ENCODE peak calls at places on chromosomes 2 and 18, in seven cellular contexts. One of them, this sample, is unnamed.
A peak's percentile ranks its signal among the peaks of the same experiment; 100 is the strongest.

GRCh38 chr2:61887684-61888303 is 662 bp downstream of the CCT4 start:
- DNase-seq in trophoblast cell: peak; percentile 55
- DNase-seq in H1: no peak
- DNase-seq in H9: no peak
- DNase-seq in mesenchymal stem cell: peak; percentile 57
- DNase-seq in IMR-90: peak; percentile 36
- DNase-seq in neuronal stem cell: peak; percentile 8
- DNase-seq in this sample: peak; percentile 36

GRCh38 chr2:61244694-61245093 is 82.7 kb downstream of the C2orf74 start:
- DNase-seq in neuronal stem cell: no peak
- DNase-seq in IMR-90: no peak
- DNase-seq in mesenchymal stem cell: no peak
- DNase-seq in H9: no peak
- DNase-seq in H1: no peak
- DNase-seq in trophoblast cell: no peak
- DNase-seq in this sample: no peak

GRCh38 chr2:175811966-175812365 is 190.1 kb downstream of the LNPK start:
- DNase-seq in neuronal stem cell: no peak
- DNase-seq in trophoblast cell: no peak
- DNase-seq in H9: no peak
- DNase-seq in mesenchymal stem cell: no peak
- DNase-seq in IMR-90: no peak
- DNase-seq in H1: no peak
- DNase-seq in this sample: no peak

GRCh38 chr2:111161971-111162370 is 41.3 kb downstream of the BCL2L11 start:
- DNase-seq in neuronal stem cell: no peak
- DNase-seq in trophoblast cell: no peak
- DNase-seq in H1: no peak
- DNase-seq in mesenchymal stem cell: no peak
- DNase-seq in H9: no peak
- DNase-seq in IMR-90: no peak
- DNase-seq in this sample: no peak

GRCh38 chr2:150909090-150909489 is 352.6 kb downstream of the RBM43 start:
- DNase-seq in IMR-90: no peak
- DNase-seq in mesenchymal stem cell: no peak
- DNase-seq in trophoblast cell: no peak
- DNase-seq in neuronal stem cell: no peak
- DNase-seq in H1: no peak
- DNase-seq in H9: no peak
- DNase-seq in this sample: no peak

GRCh38 chr2:222424729-222425671 is 657 bp downstream of the SGPP2 start:
- DNase-seq in mesenchymal stem cell: no peak
- DNase-seq in H9: peak; percentile 38
- DNase-seq in trophoblast cell: peak; percentile 33
- DNase-seq in H1: no peak
- DNase-seq in neuronal stem cell: no peak
- DNase-seq in IMR-90: no peak
- DNase-seq in this sample: no peak

GRCh38 chr18:74146756-74147155 is 878 bp downstream of the FBXO15 start:
- DNase-seq in H9: no peak
- DNase-seq in neuronal stem cell: no peak
- DNase-seq in trophoblast cell: peak; percentile 69
- DNase-seq in H1: no peak
- DNase-seq in mesenchymal stem cell: peak; percentile 62
- DNase-seq in IMR-90: peak; percentile 92
- DNase-seq in this sample: no peak

GRCh38 chr2:233350708-233351107 is 3.6 kb upstream of the DGKD start:
- DNase-seq in H9: no peak
- DNase-seq in H1: no peak
- DNase-seq in IMR-90: peak; percentile 90
- DNase-seq in neuronal stem cell: no peak
- DNase-seq in trophoblast cell: peak; percentile 70
- DNase-seq in mesenchymal stem cell: peak; percentile 87
- DNase-seq in this sample: peak; percentile 75

GRCh38 chr18:72058851-72059250 is 485.3 kb downstream of the CBLN2 start:
- DNase-seq in IMR-90: no peak
- DNase-seq in trophoblast cell: no peak
- DNase-seq in H9: no peak
- DNase-seq in neuronal stem cell: no peak
- DNase-seq in mesenchymal stem cell: no peak
- DNase-seq in H1: no peak
- DNase-seq in this sample: no peak

GRCh38 chr18:51135361-51135760 is 62.1 kb downstream of the MEX3C start:
- DNase-seq in mesenchymal stem cell: peak; percentile 90
- DNase-seq in H9: no peak
- DNase-seq in IMR-90: peak; percentile 35
- DNase-seq in H1: no peak
- DNase-seq in neuronal stem cell: no peak
- DNase-seq in trophoblast cell: peak; percentile 77
- DNase-seq in this sample: no peak

GRCh38 chr2:56464613-56465012 is 280.8 kb downstream of the CCDC85A start:
- DNase-seq in mesenchymal stem cell: peak; percentile 44
- DNase-seq in H1: no peak
- DNase-seq in neuronal stem cell: no peak
- DNase-seq in trophoblast cell: no peak
- DNase-seq in H9: no peak
- DNase-seq in IMR-90: no peak
- DNase-seq in this sample: no peak

GRCh38 chr2:8416836-8417832 is 264.7 kb upstream of the ID2 start:
- DNase-seq in neuronal stem cell: no peak
- DNase-seq in H9: no peak
- DNase-seq in mesenchymal stem cell: no peak
- DNase-seq in trophoblast cell: peak; percentile 18
- DNase-seq in IMR-90: peak; percentile 56
- DNase-seq in H1: no peak
- DNase-seq in this sample: no peak

GRCh38 chr2:53268626-53269025 is 499.0 kb upstream of the CHAC2 start:
- DNase-seq in H9: no peak
- DNase-seq in mesenchymal stem cell: no peak
- DNase-seq in H1: no peak
- DNase-seq in IMR-90: no peak
- DNase-seq in trophoblast cell: no peak
- DNase-seq in neuronal stem cell: no peak
- DNase-seq in this sample: no peak

GRCh38 chr2:27943138-27943537 is 52.6 kb downstream of the BABAM2 start:
- DNase-seq in mesenchymal stem cell: no peak
- DNase-seq in trophoblast cell: no peak
- DNase-seq in IMR-90: no peak
- DNase-seq in H9: no peak
- DNase-seq in neuronal stem cell: no peak
- DNase-seq in H1: no peak
- DNase-seq in this sample: peak; percentile 54

GRCh38 chr2:106095478-106096392 is 98.4 kb downstream of the UXS1 start:
- DNase-seq in mesenchymal stem cell: no peak
- DNase-seq in trophoblast cell: no peak
- DNase-seq in H9: no peak
- DNase-seq in neuronal stem cell: no peak
- DNase-seq in H1: no peak
- DNase-seq in IMR-90: no peak
- DNase-seq in this sample: no peak

GRCh38 chr18:45628979-45629958 is 14.0 kb downstream of the SLC14A2 start:
- DNase-seq in mesenchymal stem cell: peak; percentile 12
- DNase-seq in H9: no peak
- DNase-seq in H1: no peak
- DNase-seq in neuronal stem cell: no peak
- DNase-seq in trophoblast cell: peak; percentile 17
- DNase-seq in IMR-90: peak; percentile 38
- DNase-seq in this sample: peak; percentile 88

GRCh38 chr18:23433360-23433759 is 19.7 kb upstream of the RIOK3 start:
- DNase-seq in IMR-90: no peak
- DNase-seq in mesenchymal stem cell: no peak
- DNase-seq in trophoblast cell: peak; percentile 67
- DNase-seq in H1: no peak
- DNase-seq in H9: no peak
- DNase-seq in neuronal stem cell: no peak
- DNase-seq in this sample: no peak

GRCh38 chr18:1846640-1847039 is 724.7 kb downstream of the METTL4 start:
- DNase-seq in H1: no peak
- DNase-seq in H9: no peak
- DNase-seq in IMR-90: no peak
- DNase-seq in mesenchymal stem cell: no peak
- DNase-seq in neuronal stem cell: no peak
- DNase-seq in trophoblast cell: no peak
- DNase-seq in this sample: no peak

GRCh38 chr18:24600076-24600654 is 139.7 kb downstream of the HRH4 start:
- DNase-seq in H9: no peak
- DNase-seq in trophoblast cell: peak; percentile 67
- DNase-seq in neuronal stem cell: peak; percentile 56
- DNase-seq in H1: no peak
- DNase-seq in mesenchymal stem cell: peak; percentile 69
- DNase-seq in IMR-90: peak; percentile 75
- DNase-seq in this sample: peak; percentile 63

GRCh38 chr2:21501344-21502027 is 377.7 kb downstream of the TDRD15 start:
- DNase-seq in H1: no peak
- DNase-seq in mesenchymal stem cell: peak; percentile 44
- DNase-seq in trophoblast cell: no peak
- DNase-seq in IMR-90: no peak
- DNase-seq in neuronal stem cell: no peak
- DNase-seq in H9: no peak
- DNase-seq in this sample: no peak

GRCh38 chr2:119246884-119247843 is 23.5 kb downstream of the STEAP3 start:
- DNase-seq in H1: no peak
- DNase-seq in neuronal stem cell: no peak
- DNase-seq in H9: no peak
- DNase-seq in mesenchymal stem cell: no peak
- DNase-seq in trophoblast cell: no peak
- DNase-seq in IMR-90: no peak
- DNase-seq in this sample: no peak

GRCh38 chr2:99183025-99183424 is 2.0 kb downstream of the MRPL30 start:
- DNase-seq in H1: no peak
- DNase-seq in IMR-90: peak; percentile 4
- DNase-seq in trophoblast cell: no peak
- DNase-seq in neuronal stem cell: no peak
- DNase-seq in H9: no peak
- DNase-seq in mesenchymal stem cell: no peak
- DNase-seq in this sample: peak; percentile 19

GRCh38 chr18:28045176-28045810 is 131.6 kb downstream of the CDH2 start:
- DNase-seq in IMR-90: peak; percentile 86
- DNase-seq in H1: no peak
- DNase-seq in trophoblast cell: no peak
- DNase-seq in H9: no peak
- DNase-seq in mesenchymal stem cell: peak; percentile 75
- DNase-seq in neuronal stem cell: no peak
- DNase-seq in this sample: peak; percentile 55

GRCh38 chr2:119408221-119408619 is 23.4 kb upstream of the TMEM37 start:
- DNase-seq in mesenchymal stem cell: no peak
- DNase-seq in neuronal stem cell: no peak
- DNase-seq in H9: peak; percentile 43
- DNase-seq in H1: no peak
- DNase-seq in trophoblast cell: no peak
- DNase-seq in IMR-90: no peak
- DNase-seq in this sample: peak; percentile 93

GRCh38 chr2:25316101-25316500 is 25.6 kb downstream of the DNMT3A start:
- DNase-seq in neuronal stem cell: no peak
- DNase-seq in IMR-90: no peak
- DNase-seq in mesenchymal stem cell: no peak
- DNase-seq in H9: no peak
- DNase-seq in trophoblast cell: no peak
- DNase-seq in H1: no peak
- DNase-seq in this sample: no peak
- H3K4ac ChIP-seq in neuronal stem cell: no peak overlapping the region
- H3K4ac ChIP-seq in IMR-90: no peak overlapping the region
- H3K4ac ChIP-seq in mesenchymal stem cell: no peak overlapping the region
- H3K4ac ChIP-seq in H9: no peak overlapping the region
- H3K4ac ChIP-seq in trophoblast cell: no peak overlapping the region
- H3K4ac ChIP-seq in H1: no peak overlapping the region
- H3K4ac ChIP-seq in this sample: no peak overlapping the region

DNA sequence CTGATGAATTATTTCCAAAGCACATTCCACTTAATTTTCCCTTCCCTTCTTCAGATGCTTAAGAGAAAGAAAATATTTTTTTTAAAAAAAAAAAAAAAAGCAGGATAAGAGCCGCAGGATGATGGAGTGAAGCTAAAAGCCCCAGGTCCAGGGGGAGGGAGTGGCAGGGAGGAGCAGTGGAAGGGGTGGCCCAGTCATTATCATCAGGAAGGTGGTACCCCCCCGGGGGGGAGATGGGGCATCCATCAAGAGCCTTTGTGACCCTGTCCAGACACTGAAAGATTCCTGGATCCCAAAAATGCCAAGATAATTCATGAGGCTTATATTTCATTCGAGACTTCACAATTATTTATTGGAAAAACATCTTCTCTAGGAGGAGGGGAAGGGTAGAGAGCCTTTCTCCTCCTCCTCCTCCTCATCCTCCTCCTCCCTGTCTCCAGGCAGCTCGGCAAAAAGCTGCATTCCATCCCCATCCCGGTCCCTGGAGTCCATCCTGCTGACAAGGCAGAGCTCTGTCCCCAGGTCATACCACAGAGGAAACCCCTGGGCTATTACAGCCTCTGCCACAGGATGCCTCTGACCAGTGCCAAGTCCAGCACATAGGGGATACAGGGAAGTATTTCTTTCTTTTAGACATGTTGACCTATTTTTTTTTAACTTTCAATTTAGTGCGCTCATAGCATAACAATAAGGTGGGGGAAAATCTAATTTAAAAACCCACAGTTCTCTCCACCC is 125.3 kb downstream of the TWIST2 start:
- DNase-seq in H1: no peak
- DNase-seq in H9: no peak
- DNase-seq in IMR-90: peak; percentile 26
- DNase-seq in neuronal stem cell: no peak
- DNase-seq in trophoblast cell: no peak
- DNase-seq in mesenchymal stem cell: peak; percentile 12
- DNase-seq in this sample: no peak
- H3K4ac ChIP-seq in H1: no peak overlapping the region
- H3K4ac ChIP-seq in H9: no peak overlapping the region
- H3K4ac ChIP-seq in IMR-90: peak overlapping the region; percentile 51
- H3K4ac ChIP-seq in neuronal stem cell: no peak overlapping the region
- H3K4ac ChIP-seq in trophoblast cell: no peak overlapping the region
- H3K4ac ChIP-seq in mesenchymal stem cell: no peak overlapping the region
- H3K4ac ChIP-seq in this sample: no peak overlapping the region

DNA sequence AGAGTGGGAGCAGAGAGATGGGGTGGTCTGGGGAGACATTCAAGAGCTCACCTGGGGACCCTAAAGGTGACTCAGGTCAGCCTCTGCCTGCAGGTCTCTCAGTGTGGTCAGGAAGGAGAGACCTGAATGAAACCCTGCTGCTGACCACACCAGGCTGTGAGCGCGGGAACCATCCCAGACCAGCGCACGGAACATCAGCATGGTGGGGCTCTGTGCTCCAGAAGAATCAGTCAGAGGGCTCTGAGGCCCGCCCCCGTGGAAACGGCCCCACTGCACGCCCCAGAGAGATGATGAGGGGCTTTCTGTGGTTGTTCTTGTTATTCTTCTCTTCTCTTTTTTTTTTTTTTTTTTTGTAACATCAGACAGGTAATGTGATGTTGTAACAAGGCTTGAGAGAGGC is 302.3 kb downstream of the EIPR1 start:
- DNase-seq in H9: no peak
- DNase-seq in neuronal stem cell: no peak
- DNase-seq in IMR-90: no peak
- DNase-seq in H1: no peak
- DNase-seq in trophoblast cell: no peak
- DNase-seq in mesenchymal stem cell: no peak
- DNase-seq in this sample: no peak
- H3K4ac ChIP-seq in H9: no peak overlapping the region
- H3K4ac ChIP-seq in neuronal stem cell: no peak overlapping the region
- H3K4ac ChIP-seq in IMR-90: no peak overlapping the region
- H3K4ac ChIP-seq in H1: no peak overlapping the region
- H3K4ac ChIP-seq in trophoblast cell: no peak overlapping the region
- H3K4ac ChIP-seq in mesenchymal stem cell: no peak overlapping the region
- H3K4ac ChIP-seq in this sample: no peak overlapping the region

GRCh38 chr2:231239751-231240150 is 41.3 kb downstream of the ARMC9 start:
- DNase-seq in H1: no peak
- DNase-seq in H9: no peak
- DNase-seq in mesenchymal stem cell: no peak
- DNase-seq in neuronal stem cell: no peak
- DNase-seq in IMR-90: no peak
- DNase-seq in trophoblast cell: no peak
- DNase-seq in this sample: no peak
- H3K4ac ChIP-seq in H1: no peak overlapping the region
- H3K4ac ChIP-seq in H9: no peak overlapping the region
- H3K4ac ChIP-seq in mesenchymal stem cell: no peak overlapping the region
- H3K4ac ChIP-seq in neuronal stem cell: no peak overlapping the region
- H3K4ac ChIP-seq in IMR-90: no peak overlapping the region
- H3K4ac ChIP-seq in trophoblast cell: no peak overlapping the region
- H3K4ac ChIP-seq in this sample: no peak overlapping the region